ENCODE peak calls at places on chromosomes 2 and 18, in five cellular contexts. Z, W, Q, J and U are unnamed samples.

GRCh38 chr2:143261986-143262784 is 133.0 kb downstream of the ARHGAP15 start:
- DNase-seq in Z (peak), W (no peak), Q (no peak), J (no peak), U (peak)

GRCh38 chr18:65202091-65202490 is 548.7 kb upstream of the CDH7 start:
- DNase-seq in Z (no peak), W (no peak), Q (no peak), J (no peak), U (no peak)

GRCh38 chr2:42055573-42056514 is 8.0 kb downstream of the PKDCC start:
- DNase-seq in Z (no peak), W (peak), Q (no peak), J (no peak), U (no peak)

GRCh38 chr2:58731488-58731869 is 490.4 kb upstream of the FANCL start:
- DNase-seq in Z (no peak), W (peak), Q (no peak), J (peak), U (no peak)

GRCh38 chr2:159906315-159906714 is 108.3 kb upstream of the CD302 start:
- DNase-seq in Z (no peak), W (no peak), Q (no peak), J (no peak), U (no peak)

GRCh38 chr2:61889212-61889956 is 928 bp upstream of the CCT4 start:
- DNase-seq in Z (no peak), W (no peak), Q (no peak), J (no peak), U (no peak)

GRCh38 chr2:172092716-172093415 is 7.6 kb downstream of the DLX1 start:
- DNase-seq in Z (no peak), W (no peak), Q (no peak), J (peak), U (no peak)

GRCh38 chr2:231068525-231069222 is 12.0 kb downstream of the PSMD1 start:
- DNase-seq in Z (peak), W (peak), Q (peak), J (peak), U (peak)

GRCh38 chr2:203804070-203804469 is 63.5 kb upstream of the CTLA4 start:
- DNase-seq in Z (peak), W (no peak), Q (peak), J (no peak), U (peak)

GRCh38 chr2:97992836-97993825 is 2.6 kb downstream of the TMEM131 start:
- DNase-seq in Z (no peak), W (peak), Q (peak), J (no peak), U (peak)

GRCh38 chr18:32019251-32019943 is 772 bp downstream of the RNF125 start:
- DNase-seq in Z (peak), W (peak), Q (peak), J (no peak), U (peak)

GRCh38 chr2:150599889-150600288 is 112.4 kb upstream of the RND3 start:
- DNase-seq in Z (no peak), W (no peak), Q (no peak), J (no peak), U (no peak)

GRCh38 chr2:46239847-46240181 is 57.4 kb upstream of the EPAS1 start:
- DNase-seq in Z (no peak), W (no peak), Q (no peak), J (no peak), U (no peak)

GRCh38 chr2:233349005-233349998 is 5.0 kb upstream of the DGKD start:
- DNase-seq in Z (peak), W (no peak), Q (no peak), J (no peak), U (no peak)

GRCh38 chr2:216985658-216986141 is 125.8 kb upstream of the TNP1 start:
- DNase-seq in Z (no peak), W (no peak), Q (no peak), J (no peak), U (no peak)

GRCh38 chr18:28684746-28685145 is 507.8 kb upstream of the CDH2 start:
- DNase-seq in Z (no peak), W (no peak), Q (peak), J (no peak), U (peak)

GRCh38 chr2:116719841-116720240 is 1094.7 kb upstream of the DDX18 start:
- DNase-seq in Z (peak), W (peak), Q (peak), J (no peak), U (no peak)

GRCh38 chr2:73295751-73296400 is 2.5 kb upstream of the EGR4 start:
- DNase-seq in Z (no peak), W (peak), Q (peak), J (no peak), U (no peak)

GRCh38 chr2:241636983-241637232 is at the start of gene THAP4:
- DNase-seq in Z (no peak), W (no peak), Q (no peak), J (peak), U (peak)

DNA sequence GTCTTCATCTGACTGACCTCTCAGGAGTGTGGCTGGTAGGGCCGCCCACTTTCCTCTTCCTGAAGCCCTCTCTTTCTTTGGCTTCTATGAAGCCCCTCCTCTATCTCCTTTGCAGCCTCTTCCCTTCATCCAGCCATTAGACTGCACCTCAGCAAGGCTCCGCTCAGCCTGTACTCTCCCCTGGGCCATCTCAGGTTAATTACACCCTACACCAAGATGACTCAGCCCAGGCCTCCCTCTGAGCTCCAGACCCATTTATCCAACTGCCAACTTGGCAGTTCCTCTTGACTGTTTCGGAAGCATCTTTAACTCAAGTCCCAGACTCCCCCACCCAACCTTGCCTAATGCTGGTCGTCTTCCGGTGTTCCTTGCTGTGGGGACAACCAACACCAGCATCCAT is 5.8 kb upstream of the WNT6 start:
- DNase-seq in Z (no peak), W (peak), Q (peak), J (no peak), U (peak)
- TF ChIP-seq EZH2 in Z (no peak), W (no peak), Q (no peak), J (no peak), U (no peak)

GRCh38 chr18:9708057-9708881 is at the start of gene RAB31:
- DNase-seq in Z (peak), W (peak), Q (peak), J (peak), U (peak)

GRCh38 chr18:9711361-9712129 is 3.4 kb downstream of the RAB31 start:
- DNase-seq in Z (no peak), W (no peak), Q (no peak), J (no peak), U (no peak)

GRCh38 chr18:9707381-9708056 is 582 bp upstream of the RAB31 start:
- DNase-seq in Z (peak), W (no peak), Q (no peak), J (no peak), U (peak)

GRCh38 chr18:9710037-9710436 is 1.9 kb downstream of the RAB31 start:
- DNase-seq in Z (no peak), W (no peak), Q (no peak), J (no peak), U (no peak)

GRCh38 chr18:9708882-9709877 is 1.1 kb downstream of the RAB31 start:
- DNase-seq in Z (no peak), W (no peak), Q (no peak), J (no peak), U (peak)
- TF ChIP-seq EZH2 in Z (no peak), W (no peak), Q (no peak), J (no peak), U (no peak)

DNA sequence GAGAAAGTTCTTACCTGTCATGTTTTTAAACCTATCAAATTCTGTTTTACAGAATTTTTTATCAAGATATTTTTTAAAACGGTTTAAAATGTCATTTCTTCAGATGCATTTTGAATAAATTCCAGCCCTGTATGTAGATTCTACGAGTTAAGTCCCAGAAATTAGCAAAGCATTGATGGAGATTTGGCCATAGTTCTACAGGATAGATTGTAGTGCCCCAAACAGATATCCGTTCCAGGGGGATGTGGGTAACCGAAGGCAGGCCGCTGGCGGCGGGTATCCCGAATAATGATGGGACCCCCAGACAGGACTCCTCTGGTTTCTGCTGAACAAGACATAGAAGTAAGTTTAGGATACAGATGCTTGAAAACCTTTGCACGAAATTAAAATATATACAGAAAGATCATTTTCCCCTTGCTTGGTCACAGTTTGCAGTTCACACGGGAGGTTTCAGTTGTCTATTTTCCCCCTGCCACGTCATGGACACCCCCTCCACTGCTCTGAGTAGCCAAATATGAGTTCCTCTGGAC is 755 bp downstream of the NOL4 start:
- DNase-seq in Z (no peak), W (no peak), Q (no peak), J (no peak), U (peak)
- TF ChIP-seq EZH2 in Z (peak), W (no peak), Q (peak), J (no peak), U (peak)

DNA sequence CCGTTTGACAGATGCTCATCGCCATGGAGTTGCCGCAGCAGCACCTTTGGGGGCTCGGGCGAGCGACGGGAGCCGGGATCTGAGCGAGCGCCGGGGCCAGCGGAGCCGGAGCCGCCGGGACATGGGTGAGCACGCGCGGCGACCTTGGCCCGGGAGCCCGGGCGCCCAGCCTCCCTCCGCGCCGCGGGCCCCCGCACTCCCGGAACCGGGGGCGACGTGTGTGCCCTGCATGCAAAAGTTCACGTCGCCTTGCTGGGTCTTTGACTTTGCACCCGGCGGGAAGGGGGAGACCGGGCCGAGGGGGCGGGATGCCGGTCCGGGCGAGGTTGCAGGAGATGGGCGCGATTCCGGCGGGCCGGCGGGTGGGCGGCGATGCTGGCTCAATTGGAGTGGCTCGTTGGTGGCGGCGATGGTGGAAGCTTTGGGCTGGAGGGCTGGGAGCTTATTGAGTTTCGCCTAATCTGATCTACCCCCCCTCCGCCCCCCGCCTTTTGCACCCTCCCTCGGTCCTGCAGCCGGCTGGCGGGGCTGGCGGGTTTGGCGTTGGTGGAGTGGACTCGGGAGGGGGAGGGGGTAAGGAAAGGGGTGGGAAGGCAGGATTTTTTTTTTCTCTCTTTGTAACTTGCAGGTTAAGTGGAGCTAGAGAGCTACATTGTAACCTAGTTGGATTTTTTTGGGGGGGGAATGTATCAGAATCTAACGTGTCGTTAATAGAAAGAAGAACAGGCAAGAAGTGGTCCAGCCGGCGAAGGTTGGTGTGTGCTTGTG is at the start of gene SETBP1:
- DNase-seq in Z (peak), W (peak), Q (peak), J (peak), U (peak)
- TF ChIP-seq EZH2 in Z (no peak), W (no peak), Q (no peak), J (no peak), U (no peak)

DNA sequence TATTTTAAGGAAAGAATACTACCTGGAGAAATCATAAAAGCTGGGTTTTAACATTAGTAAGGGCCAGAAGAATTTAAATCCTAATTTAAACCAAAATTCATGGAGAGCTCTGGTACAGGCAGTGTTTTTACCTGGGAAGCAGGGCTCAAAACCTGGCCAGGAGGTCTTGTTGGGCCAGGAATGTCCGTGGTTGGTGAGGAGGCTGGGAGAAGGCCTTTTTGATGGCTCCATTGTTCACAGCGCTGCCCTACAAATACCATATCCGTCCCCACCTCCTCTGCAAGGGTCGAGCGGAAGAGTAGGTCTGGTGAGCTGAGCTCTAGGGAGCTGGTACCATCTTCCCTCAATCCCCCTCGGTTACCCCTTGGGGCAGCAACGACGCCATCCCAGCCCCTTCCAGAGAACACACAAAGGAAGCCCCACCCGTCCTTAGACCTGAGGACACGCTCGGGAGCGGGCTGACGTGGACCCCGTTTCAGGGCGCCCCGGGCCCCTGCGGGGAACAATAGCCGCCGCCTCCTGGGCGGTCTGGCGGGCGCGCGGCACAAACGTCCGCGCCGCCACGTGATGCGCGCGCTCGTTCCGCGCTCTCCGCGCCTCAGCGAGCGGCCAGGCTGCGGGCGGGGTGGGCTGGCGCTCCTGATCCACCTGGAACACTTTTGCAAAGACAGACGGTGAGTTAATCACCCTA is 10.7 kb upstream of the HOXD1 start:
- DNase-seq in Z (no peak), W (no peak), Q (no peak), J (no peak), U (peak)
- TF ChIP-seq EZH2 in Z (peak), W (no peak), Q (no peak), J (no peak), U (no peak)

DNA sequence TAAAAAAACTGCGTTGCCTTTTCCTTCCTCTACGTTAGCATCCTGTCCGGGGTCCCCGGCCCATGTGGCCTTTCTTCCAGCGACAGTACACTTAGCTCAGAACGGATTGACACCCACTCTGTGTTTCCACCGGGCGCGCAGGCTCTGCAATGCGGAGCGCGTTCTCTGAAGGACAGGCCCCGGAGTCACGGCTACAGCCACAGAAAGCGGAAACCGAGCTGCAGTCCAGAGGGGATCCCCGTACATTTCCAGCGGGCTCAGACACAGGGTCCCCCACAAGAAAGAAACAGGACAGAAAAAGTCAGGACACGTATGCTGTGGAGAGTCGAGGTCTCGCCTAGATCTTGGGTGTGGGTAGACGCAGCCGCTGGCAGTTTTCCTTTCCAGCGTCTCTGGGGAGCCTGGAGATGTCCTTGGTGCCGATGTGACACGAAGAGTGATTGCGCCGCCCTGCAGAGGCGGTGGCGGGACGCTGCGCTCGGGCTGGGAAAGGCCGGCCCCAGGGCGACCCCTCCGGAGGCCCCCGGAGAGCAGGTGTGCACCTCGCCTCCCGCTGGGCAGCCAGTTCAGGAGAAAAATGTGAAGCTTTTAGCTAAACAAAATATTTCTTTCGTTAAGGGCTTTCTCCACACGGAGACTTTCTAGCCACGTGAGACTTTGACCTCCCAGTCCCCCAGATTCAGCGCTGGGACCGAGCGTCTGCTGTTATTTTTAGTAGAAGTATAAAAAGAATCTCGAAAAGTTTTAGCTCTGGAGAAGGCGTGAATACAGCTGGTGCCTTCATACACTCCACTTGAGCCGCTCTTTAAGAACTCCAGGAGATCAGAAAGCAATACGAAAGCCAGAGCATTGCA is 1.3 kb upstream of the ACKR3 start:
- DNase-seq in Z (peak), W (no peak), Q (no peak), J (no peak), U (peak)
- TF ChIP-seq EZH2 in Z (peak), W (no peak), Q (no peak), J (no peak), U (peak)

DNA sequence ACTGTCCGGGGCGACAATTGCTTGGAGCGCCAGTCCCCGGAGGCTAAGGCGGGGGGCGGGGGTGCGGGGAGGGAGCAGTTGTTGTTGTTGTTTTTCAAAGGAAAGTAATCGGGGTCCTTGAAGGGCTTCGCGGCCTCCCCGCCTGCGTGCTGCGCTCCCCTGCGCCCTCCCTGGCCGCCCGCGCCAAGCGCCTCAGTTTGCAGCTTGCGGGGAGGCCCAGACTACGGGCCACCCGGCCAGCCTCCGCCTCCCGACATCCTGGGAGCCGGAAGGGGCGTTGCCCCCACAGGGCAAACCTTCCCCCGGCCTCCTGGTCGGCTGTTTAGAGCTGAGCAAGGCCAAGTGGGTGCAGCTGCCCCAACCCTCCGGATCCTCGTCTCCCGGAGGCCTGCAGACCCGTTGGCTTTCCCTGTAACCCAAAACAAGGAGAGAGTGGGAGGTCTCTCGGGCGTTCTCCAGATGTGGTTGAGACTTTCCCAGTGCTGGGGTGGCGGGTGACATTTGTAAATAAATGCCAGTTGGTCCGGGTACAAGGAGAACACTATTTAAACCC is 3.7 kb upstream of the SIX3 start:
- DNase-seq in Z (no peak), W (no peak), Q (no peak), J (peak), U (peak)
- TF ChIP-seq EZH2 in Z (peak), W (no peak), Q (no peak), J (no peak), U (no peak)